ENCODE peak calls at places on chromosomes 7 and 10, in four cellular contexts. One of them, this sample, is unnamed.

GRCh38 chr10:105206616-105207015 is 565.5 kb downstream of the SORCS3 start:
- DNase-seq in dorsolateral prefrontal cortex: no peak
- DNase-seq in GM19239: no peak
- DNase-seq in HT-29: no peak
- DNase-seq in this sample: no peak

GRCh38 chr7:83732305-83732704 is 83.4 kb upstream of the SEMA3E start:
- DNase-seq in dorsolateral prefrontal cortex: no peak
- DNase-seq in GM19239: no peak
- DNase-seq in HT-29: no peak
- DNase-seq in this sample: no peak

GRCh38 chr7:979886-980571 is 3.0 kb upstream of the CYP2W1 start:
- DNase-seq in HT-29: no peak
- DNase-seq in GM19239: no peak
- DNase-seq in dorsolateral prefrontal cortex: no peak
- DNase-seq in this sample: no peak

GRCh38 chr10:90920986-90921643 is at the start of gene ANKRD1:
- DNase-seq in HT-29: peak
- DNase-seq in GM19239: no peak
- DNase-seq in dorsolateral prefrontal cortex: no peak
- DNase-seq in this sample: peak

GRCh38 chr10:51422311-51423120 is 276.9 kb downstream of the CSTF2T start:
- DNase-seq in HT-29: peak
- DNase-seq in GM19239: peak
- DNase-seq in dorsolateral prefrontal cortex: peak
- DNase-seq in this sample: peak

GRCh38 chr7:99926351-99926750 is 3.1 kb downstream of the GJC3 start:
- DNase-seq in dorsolateral prefrontal cortex: no peak
- DNase-seq in HT-29: no peak
- DNase-seq in GM19239: no peak
- DNase-seq in this sample: no peak

GRCh38 chr7:95660023-95660434 is 63.7 kb upstream of the PDK4 start:
- DNase-seq in dorsolateral prefrontal cortex: no peak
- DNase-seq in HT-29: peak
- DNase-seq in GM19239: no peak
- DNase-seq in this sample: peak

GRCh38 chr7:135186841-135187253 is 16.3 kb upstream of the CYREN start:
- DNase-seq in dorsolateral prefrontal cortex: no peak
- DNase-seq in GM19239: no peak
- DNase-seq in HT-29: no peak
- DNase-seq in this sample: no peak

GRCh38 chr7:158030566-158030965 is 557.1 kb downstream of the PTPRN2 start:
- DNase-seq in dorsolateral prefrontal cortex: no peak
- DNase-seq in HT-29: no peak
- DNase-seq in GM19239: no peak
- DNase-seq in this sample: no peak

GRCh38 chr10:118842826-118843624 is 88.3 kb upstream of the CACUL1 start:
- DNase-seq in HT-29: no peak
- DNase-seq in GM19239: no peak
- DNase-seq in dorsolateral prefrontal cortex: no peak
- DNase-seq in this sample: no peak

GRCh38 chr7:158394936-158395335 is 192.7 kb downstream of the PTPRN2 start:
- DNase-seq in HT-29: peak
- DNase-seq in GM19239: peak
- DNase-seq in dorsolateral prefrontal cortex: no peak
- DNase-seq in this sample: peak

GRCh38 chr7:73519867-73520672 is 2.0 kb downstream of the BAZ1B start:
- DNase-seq in dorsolateral prefrontal cortex: no peak
- DNase-seq in HT-29: no peak
- DNase-seq in GM19239: no peak
- DNase-seq in this sample: no peak

GRCh38 chr10:11469575-11470391 is 141.7 kb downstream of the USP6NL start:
- DNase-seq in GM19239: no peak
- DNase-seq in dorsolateral prefrontal cortex: no peak
- DNase-seq in HT-29: no peak
- DNase-seq in this sample: no peak

GRCh38 chr7:22339725-22340390 is 17.1 kb downstream of the RAPGEF5 start:
- DNase-seq in dorsolateral prefrontal cortex: no peak
- DNase-seq in HT-29: no peak
- DNase-seq in GM19239: no peak
- DNase-seq in this sample: no peak

GRCh38 chr10:21398549-21399345 is 126.7 kb downstream of the SKIDA1 start:
- DNase-seq in HT-29: peak
- DNase-seq in GM19239: no peak
- DNase-seq in dorsolateral prefrontal cortex: no peak
- DNase-seq in this sample: no peak

GRCh38 chr7:91836065-91836368 is 44.5 kb downstream of the MTERF1 start:
- DNase-seq in dorsolateral prefrontal cortex: no peak
- DNase-seq in GM19239: no peak
- DNase-seq in HT-29: no peak
- DNase-seq in this sample: no peak

GRCh38 chr10:125868372-125868975 is 12.6 kb downstream of the DHX32 start:
- DNase-seq in dorsolateral prefrontal cortex: no peak
- DNase-seq in GM19239: no peak
- DNase-seq in HT-29: peak
- DNase-seq in this sample: peak

GRCh38 chr7:124813962-124814798 is 48.6 kb upstream of the GPR37 start:
- DNase-seq in HT-29: no peak
- DNase-seq in dorsolateral prefrontal cortex: no peak
- DNase-seq in GM19239: no peak
- DNase-seq in this sample: no peak

GRCh38 chr10:132614431-132615341 is 77.1 kb downstream of the INPP5A start:
- DNase-seq in HT-29: no peak
- DNase-seq in GM19239: no peak
- DNase-seq in dorsolateral prefrontal cortex: no peak
- DNase-seq in this sample: no peak

GRCh38 chr7:77461246-77461645 is 45.1 kb upstream of the GSAP start:
- DNase-seq in HT-29: no peak
- DNase-seq in dorsolateral prefrontal cortex: no peak
- DNase-seq in GM19239: no peak
- DNase-seq in this sample: no peak

GRCh38 chr10:17742918-17743317 is 9.1 kb upstream of the TMEM236 start:
- DNase-seq in HT-29: peak
- DNase-seq in dorsolateral prefrontal cortex: peak
- DNase-seq in GM19239: no peak
- DNase-seq in this sample: peak

GRCh38 chr7:105198223-105198622 is 184.2 kb downstream of the KMT2E start:
- DNase-seq in GM19239: no peak
- DNase-seq in dorsolateral prefrontal cortex: no peak
- DNase-seq in HT-29: no peak
- DNase-seq in this sample: peak

GRCh38 chr10:59287587-59287986 is 74.8 kb downstream of the FAM13C start:
- DNase-seq in GM19239: no peak
- DNase-seq in dorsolateral prefrontal cortex: peak
- DNase-seq in HT-29: no peak
- DNase-seq in this sample: no peak

GRCh38 chr7:66055321-66055956 is 20.2 kb upstream of the ASL start:
- DNase-seq in dorsolateral prefrontal cortex: no peak
- DNase-seq in HT-29: no peak
- DNase-seq in GM19239: peak
- DNase-seq in this sample: no peak

GRCh38 chr7:113256883-113257531 is 138.7 kb upstream of the SMIM30 start:
- DNase-seq in GM19239: no peak
- DNase-seq in HT-29: no peak
- DNase-seq in dorsolateral prefrontal cortex: no peak
- DNase-seq in this sample: no peak

GRCh38 chr10:22029450-22030236 is 26.1 kb upstream of the DNAJC1 start:
- DNase-seq in dorsolateral prefrontal cortex: no peak
- DNase-seq in HT-29: no peak
- DNase-seq in GM19239: no peak
- DNase-seq in this sample: no peak

GRCh38 chr7:41059796-41060195 is 643.1 kb downstream of the INHBA start:
- DNase-seq in HT-29: no peak
- DNase-seq in dorsolateral prefrontal cortex: no peak
- DNase-seq in GM19239: no peak
- DNase-seq in this sample: no peak

GRCh38 chr10:71715026-71715425 is 4.6 kb downstream of the C10orf105 start:
- DNase-seq in dorsolateral prefrontal cortex: no peak
- DNase-seq in GM19239: no peak
- DNase-seq in HT-29: no peak
- DNase-seq in this sample: no peak

GRCh38 chr7:107652642-107653041 is 8.0 kb upstream of the SLC26A4 start:
- DNase-seq in GM19239: no peak
- DNase-seq in dorsolateral prefrontal cortex: no peak
- DNase-seq in HT-29: no peak
- DNase-seq in this sample: no peak

GRCh38 chr10:7948601-7949000 is 105.9 kb upstream of the GATA3 start:
- DNase-seq in GM19239: no peak
- DNase-seq in dorsolateral prefrontal cortex: no peak
- DNase-seq in HT-29: no peak
- DNase-seq in this sample: no peak

GRCh38 chr7:92766461-92767003 is 69.8 kb downstream of the CDK6 start:
- DNase-seq in dorsolateral prefrontal cortex: no peak
- DNase-seq in HT-29: peak
- DNase-seq in GM19239: no peak
- DNase-seq in this sample: peak

GRCh38 chr10:26799342-26799741 is 61.4 kb downstream of the ABI1 start:
- DNase-seq in dorsolateral prefrontal cortex: no peak
- DNase-seq in GM19239: no peak
- DNase-seq in HT-29: no peak
- DNase-seq in this sample: no peak